ENCODE peak calls at places on chromosomes 2 and 18, in nine cellular contexts. One of them, this sample, is unnamed.

GRCh38 chr18:61635901-61636528 is 256.8 kb downstream of the RNF152 start:
- DNase-seq in HEK293T: peak
- DNase-seq in COLO829: no peak
- DNase-seq in NCI-H1417: peak
- DNase-seq in SK-N-DZ: peak
- DNase-seq in LoVo: peak
- DNase-seq in NCI-H2081: peak
- DNase-seq in hippocampal formation: peak
- DNase-seq in IMR-90: peak
- DNase-seq in this sample: peak

GRCh38 chr2:153354406-153354805 is 124.2 kb downstream of the RPRM start:
- DNase-seq in HEK293T: no peak
- DNase-seq in COLO829: peak
- DNase-seq in SK-N-DZ: no peak
- DNase-seq in LoVo: no peak
- DNase-seq in hippocampal formation: no peak
- DNase-seq in NCI-H2081: no peak
- DNase-seq in NCI-H1417: no peak
- DNase-seq in IMR-90: no peak
- DNase-seq in this sample: no peak

GRCh38 chr2:238646803-238647202 is 201.1 kb upstream of the TWIST2 start:
- DNase-seq in HEK293T: no peak
- DNase-seq in SK-N-DZ: no peak
- DNase-seq in NCI-H1417: no peak
- DNase-seq in IMR-90: no peak
- DNase-seq in LoVo: no peak
- DNase-seq in NCI-H2081: no peak
- DNase-seq in hippocampal formation: no peak
- DNase-seq in COLO829: no peak
- DNase-seq in this sample: no peak

GRCh38 chr2:219178377-219179175 is 501 bp downstream of the RETREG2 start:
- DNase-seq in NCI-H2081: no peak
- DNase-seq in COLO829: no peak
- DNase-seq in hippocampal formation: no peak
- DNase-seq in SK-N-DZ: peak
- DNase-seq in IMR-90: peak
- DNase-seq in NCI-H1417: peak
- DNase-seq in HEK293T: peak
- DNase-seq in LoVo: peak
- DNase-seq in this sample: peak

GRCh38 chr18:54806526-54806925 is 21.8 kb upstream of the RAB27B start:
- DNase-seq in NCI-H2081: no peak
- DNase-seq in NCI-H1417: no peak
- DNase-seq in COLO829: no peak
- DNase-seq in IMR-90: peak
- DNase-seq in LoVo: no peak
- DNase-seq in hippocampal formation: no peak
- DNase-seq in HEK293T: no peak
- DNase-seq in SK-N-DZ: no peak
- DNase-seq in this sample: peak

GRCh38 chr2:2777213-2777612 is 446.1 kb upstream of the MYT1L start:
- DNase-seq in IMR-90: no peak
- DNase-seq in hippocampal formation: peak
- DNase-seq in COLO829: no peak
- DNase-seq in SK-N-DZ: no peak
- DNase-seq in NCI-H2081: no peak
- DNase-seq in HEK293T: no peak
- DNase-seq in NCI-H1417: no peak
- DNase-seq in LoVo: no peak
- DNase-seq in this sample: no peak

GRCh38 chr2:236871500-236872001 is 214.1 kb upstream of the COPS8 start:
- DNase-seq in LoVo: peak
- DNase-seq in NCI-H2081: no peak
- DNase-seq in NCI-H1417: no peak
- DNase-seq in hippocampal formation: peak
- DNase-seq in HEK293T: no peak
- DNase-seq in SK-N-DZ: no peak
- DNase-seq in COLO829: peak
- DNase-seq in IMR-90: peak
- DNase-seq in this sample: peak

GRCh38 chr2:26631401-26631800 is 9.8 kb downstream of the CIB4 start:
- DNase-seq in NCI-H1417: no peak
- DNase-seq in IMR-90: no peak
- DNase-seq in HEK293T: no peak
- DNase-seq in COLO829: no peak
- DNase-seq in SK-N-DZ: no peak
- DNase-seq in LoVo: no peak
- DNase-seq in hippocampal formation: no peak
- DNase-seq in NCI-H2081: no peak
- DNase-seq in this sample: no peak

GRCh38 chr2:198178766-198179165 is 374.4 kb downstream of the PLCL1 start:
- DNase-seq in HEK293T: no peak
- DNase-seq in NCI-H1417: no peak
- DNase-seq in IMR-90: no peak
- DNase-seq in hippocampal formation: no peak
- DNase-seq in NCI-H2081: no peak
- DNase-seq in COLO829: no peak
- DNase-seq in SK-N-DZ: no peak
- DNase-seq in LoVo: no peak
- DNase-seq in this sample: no peak

GRCh38 chr2:53103661-53104060 is 663.9 kb upstream of the CHAC2 start:
- DNase-seq in SK-N-DZ: no peak
- DNase-seq in COLO829: no peak
- DNase-seq in IMR-90: no peak
- DNase-seq in HEK293T: no peak
- DNase-seq in hippocampal formation: no peak
- DNase-seq in NCI-H2081: no peak
- DNase-seq in NCI-H1417: no peak
- DNase-seq in LoVo: no peak
- DNase-seq in this sample: no peak

GRCh38 chr18:75482880-75483279 is 55.4 kb upstream of the SMIM21 start:
- DNase-seq in IMR-90: peak
- DNase-seq in hippocampal formation: no peak
- DNase-seq in COLO829: no peak
- DNase-seq in HEK293T: no peak
- DNase-seq in LoVo: no peak
- DNase-seq in NCI-H2081: no peak
- DNase-seq in SK-N-DZ: no peak
- DNase-seq in NCI-H1417: no peak
- DNase-seq in this sample: peak

GRCh38 chr2:220076734-220077133 is 449.3 kb downstream of the SLC4A3 start:
- DNase-seq in IMR-90: peak
- DNase-seq in SK-N-DZ: no peak
- DNase-seq in NCI-H2081: no peak
- DNase-seq in COLO829: peak
- DNase-seq in LoVo: no peak
- DNase-seq in NCI-H1417: no peak
- DNase-seq in hippocampal formation: no peak
- DNase-seq in HEK293T: peak
- DNase-seq in this sample: peak

GRCh38 chr18:59502222-59502898 is 143.3 kb upstream of the LMAN1 start:
- DNase-seq in IMR-90: peak
- DNase-seq in LoVo: no peak
- DNase-seq in COLO829: no peak
- DNase-seq in NCI-H2081: no peak
- DNase-seq in SK-N-DZ: peak
- DNase-seq in NCI-H1417: no peak
- DNase-seq in HEK293T: peak
- DNase-seq in hippocampal formation: no peak
- DNase-seq in this sample: peak

GRCh38 chr2:241902357-241902991 is 32.9 kb downstream of the RTP5 start:
- DNase-seq in hippocampal formation: no peak
- DNase-seq in HEK293T: no peak
- DNase-seq in LoVo: no peak
- DNase-seq in IMR-90: no peak
- DNase-seq in SK-N-DZ: no peak
- DNase-seq in COLO829: no peak
- DNase-seq in NCI-H2081: no peak
- DNase-seq in NCI-H1417: no peak
- DNase-seq in this sample: no peak

This sample was measured in EH.